ENCODE peak calls at places on chromosomes 11 and 22, in ten cellular contexts. Y is colonic mucosa; O is CD4-positive, alpha-beta T cell; K is sigmoid colon; M is astrocyte; A is PC-9; D is foreskin keratinocyte; W is lower lobe of right lung; G is tibial artery; U is IMR-90. Z is an unnamed sample.

GRCh38 chr11:85718126-85718943 is 32.3 kb upstream of the CCDC89 start:
- DNase-seq in A (no peak), D (no peak), O (no peak), U (peak; percentile 28), Y (no peak), K (no peak), W (no peak), M (no peak), G (no peak), Z (no peak)

GRCh38 chr11:104275992-104276391 is 112.0 kb upstream of the PDGFD start:
- DNase-seq in O (no peak), K (no peak), M (no peak), D (peak; percentile 75), Y (no peak), W (no peak), A (no peak), U (peak; percentile 8), G (no peak), Z (no peak)

GRCh38 chr22:17905445-17905844 is 118.9 kb downstream of the MICAL3 start:
- DNase-seq in A (no peak), W (no peak), D (no peak), U (no peak), G (no peak), M (no peak), K (no peak), O (no peak), Y (no peak), Z (no peak)

GRCh38 chr11:86999859-87000753 is 37.6 kb upstream of the TMEM135 start:
- DNase-seq in W (no peak), Y (no peak), G (no peak), A (peak; percentile 98), M (peak; percentile 49), O (no peak), U (peak; percentile 10), K (no peak), D (no peak), Z (no peak)

GRCh38 chr11:131423715-131424114 is 53.3 kb downstream of the NTM start:
- DNase-seq in D (peak; percentile 96), O (no peak), W (no peak), U (peak; percentile 7), K (no peak), A (peak; percentile 65), Y (no peak), G (no peak), M (peak; percentile 48), Z (no peak)

GRCh38 chr11:69213964-69214363 is 58.2 kb downstream of the SMIM38 start:
- DNase-seq in Y (no peak), K (peak; percentile 15), U (no peak), W (no peak), A (no peak), G (no peak), D (no peak), M (no peak), O (no peak), Z (no peak)

GRCh38 chr11:94504689-94505293 is 7.5 kb upstream of the C11orf97 start:
- DNase-seq in G (no peak), U (peak; percentile 68), K (no peak), A (peak; percentile 69), O (no peak), D (peak; percentile 55), W (no peak), M (peak; percentile 24), Y (no peak), Z (peak; percentile 34)

GRCh38 chr11:70467196-70468085 is 69.1 kb downstream of the CTTN start:
- DNase-seq in W (peak; percentile 66), K (no peak), M (no peak), O (peak; percentile 12), D (peak; percentile 19), G (no peak), A (no peak), Y (peak; percentile 71), U (peak; percentile 39), Z (no peak)

GRCh38 chr11:18013790-18014507 is 1.1 kb upstream of the SERGEF start:
- DNase-seq in K (no peak), Y (peak; percentile 27), M (no peak), G (no peak), A (no peak), W (no peak), O (no peak), U (no peak), D (peak; percentile 14), Z (no peak)

GRCh38 chr22:30506507-30506968 is 1.0 kb upstream of the SEC14L4 start:
- DNase-seq in G (no peak), U (no peak), K (no peak), D (no peak), A (no peak), O (no peak), M (no peak), Y (no peak), W (peak; percentile 77), Z (no peak)

GRCh38 chr11:2097356-2097997 is 41.7 kb downstream of the IGF2 start:
- DNase-seq in D (no peak), O (no peak), W (peak; percentile 62), M (peak; percentile 60), Y (peak; percentile 37), U (peak; percentile 82), K (peak; percentile 74), G (peak; percentile 78), A (no peak), Z (peak; percentile 69)

GRCh38 chr11:75775056-75775455 is 6.5 kb downstream of the DGAT2 start:
- DNase-seq in Y (no peak), A (no peak), D (no peak), O (no peak), W (peak; percentile 17), G (no peak), K (peak; percentile 32), M (no peak), U (no peak), Z (no peak)

GRCh38 chr11:48103621-48104561 is 112.7 kb upstream of the OR4B1 start:
- DNase-seq in W (no peak), Y (peak; percentile 82), A (no peak), O (no peak), G (no peak), D (peak; percentile 30), U (peak; percentile 13), K (no peak), M (peak; percentile 81), Z (no peak)

GRCh38 chr11:75164318-75164827 is 13.5 kb downstream of the SLCO2B1 start:
- DNase-seq in G (no peak), D (no peak), Y (no peak), M (no peak), O (no peak), K (no peak), W (no peak), U (no peak), A (no peak), Z (no peak)

GRCh38 chr11:8247312-8247711 is 16.4 kb downstream of the LMO1 start:
- DNase-seq in A (no peak), M (no peak), O (no peak), Y (peak; percentile 31), K (no peak), W (peak; percentile 47), U (no peak), G (no peak), D (no peak), Z (no peak)

GRCh38 chr11:94895971-94896370 is 77.4 kb downstream of the CWC15 start:
- DNase-seq in D (peak; percentile 60), O (no peak), A (peak; percentile 52), U (peak; percentile 73), Y (no peak), G (no peak), K (no peak), W (no peak), M (peak; percentile 82), Z (no peak)

GRCh38 chr11:44058275-44058674 is 7.8 kb upstream of the ACCS start:
- DNase-seq in K (no peak), U (no peak), A (no peak), O (no peak), M (no peak), W (no peak), D (no peak), G (no peak), Y (no peak), Z (no peak)

GRCh38 chr11:100942016-100942415 is 187.6 kb downstream of the PGR start:
- DNase-seq in Y (no peak), D (no peak), M (no peak), W (no peak), O (no peak), K (no peak), G (no peak), U (peak; percentile 45), A (no peak), Z (no peak)

GRCh38 chr11:16881074-16881709 is 133.0 kb downstream of the PLEKHA7 start:
- DNase-seq in M (peak; percentile 65), O (no peak), G (no peak), W (peak; percentile 69), A (peak; percentile 54), K (peak; percentile 70), D (peak; percentile 68), U (peak; percentile 13), Y (no peak), Z (no peak)
- TF ChIP-seq CTCF in M (peak; percentile 9), O (no peak), G (peak; percentile 20), W (peak; percentile 40), A (peak; percentile 23), K (no peak), D (peak; percentile 64), U (peak; percentile 7), Y (no peak), Z (peak; percentile 21)

GRCh38 chr11:65084598-65085375 is 765 bp downstream of the ZFPL1 start:
- DNase-seq in D (no peak), G (no peak), A (no peak), O (no peak), Y (no peak), W (no peak), M (no peak), U (no peak), K (no peak), Z (no peak)
- H3K27ac ChIP-seq in D (peak overlapping the region; percentile 85), G (peak overlapping the region; percentile 88), A (peak overlapping the region; percentile 82), O (peak overlapping the region; percentile 86), Y (peak overlapping the region; percentile 77), W (peak overlapping the region; percentile 92), M (peak overlapping the region; percentile 98), U (peak overlapping the region; percentile 100), K (peak overlapping the region; percentile 92), Z (peak overlapping the region; percentile 98)

GRCh38 chr11:121257976-121258375 is 34.6 kb upstream of the SC5D start:
- DNase-seq in Y (no peak), K (no peak), G (no peak), D (peak; percentile 78), W (no peak), U (no peak), O (no peak), M (no peak), A (peak; percentile 95), Z (no peak)
- H3K27me3 ChIP-seq in Y (no peaks in the 10 kb centered on the region), K (no peaks in the 10 kb centered on the region), G (no peaks in the 10 kb centered on the region), D (peaks cover 2% of the 10 kb centered on the region), W (no peaks in the 10 kb centered on the region), U (peaks cover 3% of the 10 kb centered on the region), O (no peaks in the 10 kb centered on the region), M (no peaks in the 10 kb centered on the region), A (no peaks in the 10 kb centered on the region), Z (peaks cover 2% of the 10 kb centered on the region)

DNA sequence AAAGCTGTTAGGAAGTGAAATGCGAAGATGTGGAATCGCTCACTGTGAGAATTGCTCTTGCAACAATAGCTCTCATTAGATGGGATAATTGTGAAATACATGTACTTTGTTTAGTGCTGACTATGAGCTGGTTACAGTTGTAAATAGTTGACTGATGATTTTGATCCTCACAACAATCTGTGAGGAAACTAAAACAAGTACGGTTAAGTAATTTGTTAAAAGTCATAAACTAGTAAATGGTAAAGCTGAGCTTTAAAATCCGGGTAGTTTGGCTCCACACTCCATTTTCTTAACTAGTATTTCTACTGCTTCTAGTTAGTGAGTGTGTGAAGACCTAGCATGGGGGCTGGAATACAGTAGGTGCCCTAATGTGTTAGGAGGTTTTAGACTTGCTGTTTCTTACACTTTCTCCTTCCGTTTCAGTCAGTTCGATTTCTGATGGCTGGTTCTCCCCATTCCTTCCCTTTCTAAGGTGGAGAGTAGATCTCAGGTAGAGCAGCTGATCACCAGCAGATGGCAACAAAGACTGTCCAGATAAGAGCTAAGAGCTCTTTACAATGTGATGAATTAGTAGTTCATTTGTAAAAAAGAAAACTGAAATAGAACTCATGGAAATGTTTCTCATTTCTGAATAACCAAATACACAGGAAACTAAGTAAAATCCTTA is 16.3 kb upstream of the CYP2R1 start:
- DNase-seq in W (no peak), O (peak; percentile 32), D (peak; percentile 40), U (peak; percentile 34), A (no peak), Y (peak; percentile 45), M (peak; percentile 23), G (no peak), K (no peak), Z (no peak)
- TF ChIP-seq CTCF in W (peak; percentile 46), O (peak; percentile 51), D (peak; percentile 78), U (peak; percentile 50), A (peak; percentile 67), Y (peak; percentile 50), M (peak; percentile 70), G (peak; percentile 41), K (peak; percentile 47), Z (peak; percentile 60)